ENCODE peak calls at places on chromosomes 13 and 19, in six cellular contexts. R, P, V, Y, C and W are unnamed samples.

GRCh38 chr19:23817519-23817918 is 58.8 kb upstream of the ZNF681 start:
- DNase-seq in Y (no peak), P (peak; percentile 41), R (peak; percentile 4), C (no peak), V (peak; percentile 17), W (peak; percentile 22)

GRCh38 chr13:70568571-70568970 is 460.3 kb upstream of the KLHL1 start:
- DNase-seq in Y (peak; percentile 20), V (peak; percentile 65), C (no peak), R (peak; percentile 26), P (no peak), W (peak; percentile 4)

GRCh38 chr19:16036397-16036925 is 39.8 kb upstream of the TPM4 start:
- DNase-seq in Y (no peak), V (no peak), R (no peak), C (no peak), P (no peak), W (no peak)

GRCh38 chr19:10043286-10043927 is 30.1 kb downstream of the RDH8 start:
- DNase-seq in P (no peak), C (no peak), Y (peak; percentile 50), V (peak; percentile 62), R (peak; percentile 33), W (no peak)

GRCh38 chr13:107252021-107252420 is 684.1 kb upstream of the ARGLU1 start:
- DNase-seq in V (no peak), C (no peak), Y (no peak), P (no peak), R (no peak), W (no peak)

GRCh38 chr13:80118507-80118906 is 222.4 kb downstream of the SPRY2 start:
- DNase-seq in V (no peak), P (no peak), R (no peak), C (no peak), Y (no peak), W (no peak)

GRCh38 chr13:78334059-78334458 is 269.3 kb downstream of the POU4F1 start:
- DNase-seq in V (no peak), C (no peak), Y (no peak), R (no peak), P (peak; percentile 46), W (no peak)

GRCh38 chr19:55525289-55526101 is 11.4 kb downstream of the SBK2 start:
- DNase-seq in P (no peak), C (no peak), Y (no peak), R (no peak), V (no peak), W (no peak)

GRCh38 chr19:46753420-46754155 is 7.3 kb upstream of the STRN4 start:
- DNase-seq in P (peak; percentile 77), Y (no peak), V (peak; percentile 42), R (no peak), C (no peak), W (peak; percentile 52)

GRCh38 chr13:100465558-100465957 is 123.0 kb downstream of the GGACT start:
- DNase-seq in R (no peak), V (no peak), P (no peak), C (no peak), Y (no peak), W (no peak)

GRCh38 chr13:29594710-29595379 is 643 bp downstream of the SLC7A1 start:
- DNase-seq in V (peak; percentile 74), R (peak; percentile 59), C (no peak), P (no peak), Y (peak; percentile 29), W (peak; percentile 70)

GRCh38 chr13:100100115-100100879 is 11.4 kb downstream of the PCCA start:
- DNase-seq in Y (no peak), V (peak; percentile 81), R (peak; percentile 87), C (no peak), P (no peak), W (peak; percentile 6)

GRCh38 chr19:57664269-57665127 is 4.2 kb upstream of the ZSCAN4 start:
- DNase-seq in R (peak; percentile 31), P (peak; percentile 67), Y (peak; percentile 53), V (peak; percentile 66), C (no peak), W (peak; percentile 64)

GRCh38 chr13:47025791-47026419 is 129.1 kb upstream of the HTR2A start:
- DNase-seq in P (no peak), R (no peak), V (no peak), Y (no peak), C (no peak), W (no peak)

GRCh38 chr13:32284927-32285632 is 30.1 kb downstream of the ZAR1L start:
- DNase-seq in Y (peak; percentile 11), V (no peak), C (no peak), P (no peak), R (peak; percentile 82), W (no peak)

GRCh38 chr19:38913958-38914357 is 2.0 kb upstream of the CCER2 start:
- DNase-seq in R (no peak), Y (no peak), P (no peak), C (no peak), V (no peak), W (no peak)

GRCh38 chr19:5170329-5170745 is 170.3 kb downstream of the PTPRS start:
- DNase-seq in R (no peak), V (no peak), Y (no peak), P (peak; percentile 76), C (no peak), W (peak; percentile 77)

GRCh38 chr19:9586764-9587163 is 2.5 kb upstream of the ZNF121 start:
- DNase-seq in Y (peak; percentile 43), R (peak; percentile 68), P (peak; percentile 84), C (no peak), V (peak; percentile 69), W (peak; percentile 94)

GRCh38 chr13:28470286-28470685 is 24.6 kb downstream of the FLT1 start:
- DNase-seq in C (no peak), P (no peak), V (peak; percentile 43), Y (no peak), R (no peak), W (no peak)

GRCh38 chr13:65508745-65509144 is 1721.4 kb downstream of the PCDH9 start:
- DNase-seq in V (no peak), Y (no peak), R (no peak), C (no peak), P (no peak), W (no peak)

GRCh38 chr19:28633223-28634030 is 579.5 kb downstream of the UQCRFS1 start:
- DNase-seq in Y (peak; percentile 63), R (peak; percentile 1), P (peak; percentile 81), C (peak; percentile 39), V (peak; percentile 13), W (peak; percentile 11)

GRCh38 chr19:17779281-17779930 is 15.5 kb upstream of the B3GNT3 start:
- DNase-seq in Y (peak; percentile 66), P (peak; percentile 93), R (peak; percentile 15), V (peak; percentile 63), C (peak; percentile 68), W (no peak)
- H3K14ac ChIP-seq in Y (peak overlapping the region; percentile 98), P (no peak overlapping the region), R (no peak overlapping the region), V (no peak overlapping the region), C (no peak overlapping the region), W (no peak overlapping the region)

GRCh38 chr13:114101831-114102520 is 30.4 kb downstream of the RASA3 start:
- DNase-seq in V (peak; percentile 44), Y (no peak), P (no peak), C (no peak), R (no peak), W (no peak)
- H3K14ac ChIP-seq in V (no peak overlapping the region), Y (no peak overlapping the region), P (no peak overlapping the region), C (no peak overlapping the region), R (peak overlapping the region; percentile 54), W (no peak overlapping the region)

GRCh38 chr19:43499042-43499441 is 5.5 kb downstream of the PHLDB3 start:
- DNase-seq in Y (no peak), C (no peak), P (no peak), V (no peak), R (no peak), W (no peak)
- H3K14ac ChIP-seq in Y (no peak overlapping the region), C (no peak overlapping the region), P (no peak overlapping the region), V (no peak overlapping the region), R (no peak overlapping the region), W (no peak overlapping the region)

GRCh38 chr19:3442487-3443071 is 37.7 kb downstream of the SMIM24 start:
- DNase-seq in Y (no peak), V (no peak), P (no peak), C (no peak), R (no peak), W (no peak)

GRCh38 chr19:3443840-3444694 is 36.3 kb downstream of the SMIM24 start:
- DNase-seq in R (peak; percentile 47), C (no peak), V (peak; percentile 75), Y (peak; percentile 89), P (peak; percentile 85), W (no peak)

GRCh38 chr19:3441089-3441985 is 39.0 kb downstream of the SMIM24 start:
- DNase-seq in Y (no peak), P (no peak), C (no peak), R (no peak), V (no peak), W (no peak)

GRCh38 chr19:3440082-3440481 is 40.2 kb downstream of the SMIM24 start:
- DNase-seq in P (peak; percentile 81), R (no peak), Y (no peak), C (no peak), V (no peak), W (peak; percentile 31)

GRCh38 chr19:3441986-3442329 is 38.4 kb downstream of the SMIM24 start:
- DNase-seq in Y (no peak), C (no peak), P (no peak), V (no peak), R (no peak), W (no peak)
- H3K14ac ChIP-seq in Y (no peak overlapping the region), C (no peak overlapping the region), P (no peak overlapping the region), V (no peak overlapping the region), R (no peak overlapping the region), W (no peak overlapping the region)

DNA sequence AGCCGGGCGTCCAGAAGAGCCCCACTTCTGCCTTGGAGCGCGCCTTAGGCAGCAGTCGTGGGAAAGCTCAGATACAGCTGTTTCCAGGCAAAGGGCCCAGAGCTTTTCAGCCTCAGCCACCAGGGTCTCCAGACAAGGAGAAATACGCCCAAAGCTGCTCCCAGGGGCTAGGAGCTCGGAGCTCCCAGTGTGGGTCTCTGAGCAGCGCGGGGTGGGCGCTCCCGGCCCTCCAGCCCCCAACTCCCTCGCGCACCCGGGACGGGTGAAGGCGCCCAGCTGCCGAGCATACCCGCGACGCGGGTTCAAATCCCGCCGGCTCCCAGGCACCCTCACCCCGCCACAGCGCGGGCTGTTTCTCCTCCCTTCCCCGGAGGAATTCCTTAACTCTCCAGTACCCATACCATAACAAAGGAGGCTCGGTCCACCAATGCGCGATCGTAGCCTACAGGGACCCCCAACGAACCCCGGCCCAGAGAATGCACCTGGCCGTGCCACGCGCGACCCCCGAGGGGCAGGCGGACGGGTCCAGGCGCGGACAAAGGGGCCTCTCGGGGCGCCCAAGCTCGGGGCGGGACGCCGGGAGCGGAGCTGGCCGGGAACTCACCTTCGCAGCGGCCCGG is 507 bp downstream of the COL4A1 start:
- DNase-seq in R (no peak), C (no peak), P (peak; percentile 43), Y (no peak), V (peak; percentile 62), W (no peak)
- H3K14ac ChIP-seq in R (peak overlapping the region; percentile 96), C (no peak overlapping the region), P (peak overlapping the region; percentile 66), Y (peak overlapping the region; percentile 50), V (no peak overlapping the region), W (peak overlapping the region; percentile 89)

DNA sequence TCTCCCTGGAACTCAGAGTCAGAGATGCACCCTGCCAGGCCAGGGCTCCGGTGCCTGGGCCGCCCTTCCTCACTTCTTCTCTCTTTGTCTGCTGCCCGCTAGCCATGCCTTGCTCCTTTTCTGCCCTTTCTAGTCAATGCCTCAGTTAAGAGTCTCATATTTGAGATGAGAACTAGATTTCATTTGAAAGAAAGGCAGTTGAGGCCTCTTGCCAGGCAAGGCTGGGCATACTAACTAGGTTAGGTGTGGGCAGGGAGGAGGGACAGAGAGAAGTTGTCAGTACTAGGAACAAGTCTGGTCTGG is 341.6 kb downstream of the DNAJC15 start:
- DNase-seq in V (no peak), C (no peak), Y (no peak), P (no peak), R (no peak), W (no peak)
- H3K14ac ChIP-seq in V (no peak overlapping the region), C (no peak overlapping the region), Y (no peak overlapping the region), P (no peak overlapping the region), R (peak overlapping the region; percentile 29), W (no peak overlapping the region)

GRCh38 chr13:99027260-99027659 is 49.4 kb upstream of the DOCK9 start:
- DNase-seq in C (no peak), R (no peak), V (no peak), P (no peak), Y (no peak), W (no peak)
- H3K14ac ChIP-seq in C (no peak overlapping the region), R (no peak overlapping the region), V (no peak overlapping the region), P (no peak overlapping the region), Y (no peak overlapping the region), W (no peak overlapping the region)